ENCODE peak calls at places on chromosome 5, in four cellular contexts. U, T, F and R are unnamed samples.

GRCh38 chr5:145980718-145981117 is 44.3 kb downstream of the SH3RF2 start:
- DNase-seq in U (no peak), T (no peak), F (no peak), R (no peak)

GRCh38 chr5:172953776-172954189 is 5.4 kb upstream of the RPL26L1 start:
- DNase-seq in U (peak; percentile 98), T (no peak), F (no peak), R (no peak)

GRCh38 chr5:125870271-125870670 is 552.9 kb upstream of the GRAMD2B start:
- DNase-seq in U (peak; percentile 1), T (no peak), F (no peak), R (no peak)

GRCh38 chr5:7396169-7397004 is 449 bp downstream of the ADCY2 start:
- DNase-seq in U (no peak), T (peak; percentile 49), F (no peak), R (no peak)

GRCh38 chr5:150234606-150235547 is 45.0 kb downstream of the SLC6A7 start:
- DNase-seq in U (no peak), T (no peak), F (no peak), R (no peak)

GRCh38 chr5:170221319-170221718 is 11.5 kb upstream of the C5orf58 start:
- DNase-seq in U (peak; percentile 6), T (peak; percentile 88), F (no peak), R (no peak)

GRCh38 chr5:124654418-124654817 is 92.0 kb downstream of the ZNF608 start:
- DNase-seq in U (no peak), T (no peak), F (no peak), R (no peak)

GRCh38 chr5:109558364-109558763 is 131.4 kb upstream of the MAN2A1 start:
- DNase-seq in U (no peak), T (no peak), F (no peak), R (no peak)

GRCh38 chr5:131974622-131974955 is 29.1 kb upstream of the MEIKIN start:
- DNase-seq in U (no peak), T (no peak), F (no peak), R (no peak)

GRCh38 chr5:54518146-54519082 is 855 bp downstream of the SNX18 start:
- DNase-seq in U (peak; percentile 49), T (peak; percentile 72), F (no peak), R (peak; percentile 46)

GRCh38 chr5:106080540-106080939 is 1590.2 kb downstream of the EFNA5 start:
- DNase-seq in U (no peak), T (no peak), F (no peak), R (no peak)

GRCh38 chr5:78268361-78268760 is 26.1 kb downstream of the AP3B1 start:
- DNase-seq in U (no peak), T (no peak), F (no peak), R (no peak)

GRCh38 chr5:35853652-35854051 is 3.0 kb upstream of the IL7R start:
- DNase-seq in U (no peak), T (no peak), F (no peak), R (no peak)

GRCh38 chr5:178111925-178112324 is 1.4 kb upstream of the N4BP3 start:
- DNase-seq in U (peak; percentile 25), T (no peak), F (no peak), R (no peak)

GRCh38 chr5:88813244-88813643 is 69.7 kb downstream of the MEF2C start:
- DNase-seq in U (no peak), T (no peak), F (no peak), R (no peak)

GRCh38 chr5:176436641-176437040 is 11.5 kb upstream of the FAF2 start:
- DNase-seq in U (peak; percentile 88), T (no peak), F (no peak), R (no peak)

GRCh38 chr5:157984611-157985010 is 125.7 kb upstream of the CLINT1 start:
- DNase-seq in U (no peak), T (no peak), F (no peak), R (no peak)

GRCh38 chr5:68460147-68460760 is 244.7 kb downstream of the PIK3R1 start:
- DNase-seq in U (peak; percentile 70), T (peak; percentile 65), F (no peak), R (no peak)

GRCh38 chr5:16461026-16461425 is 4.6 kb downstream of the ZNF622 start:
- DNase-seq in U (peak; percentile 70), T (no peak), F (no peak), R (no peak)

GRCh38 chr5:159198063-159199036 is 11.0 kb downstream of the RNF145 start:
- DNase-seq in U (no peak), T (peak; percentile 29), F (no peak), R (no peak)

GRCh38 chr5:123949807-123950206 is 437.8 kb downstream of the CSNK1G3 start:
- DNase-seq in U (no peak), T (no peak), F (no peak), R (no peak)

GRCh38 chr5:143890475-143890874 is 78.5 kb downstream of the HMHB1 start:
- DNase-seq in U (no peak), T (no peak), F (no peak), R (no peak)

GRCh38 chr5:143606043-143606752 is 202.7 kb upstream of the NR3C1 start:
- DNase-seq in U (peak; percentile 48), T (no peak), F (no peak), R (no peak)

GRCh38 chr5:99929806-99930135 is 605.4 kb upstream of the FAM174A start:
- DNase-seq in U (no peak), T (no peak), F (no peak), R (no peak)

GRCh38 chr5:177552839-177553455 is 1.4 kb downstream of the FAM193B start:
- DNase-seq in U (no peak), T (no peak), F (no peak), R (no peak)

GRCh38 chr5:125258610-125259009 is 512.2 kb upstream of the ZNF608 start:
- DNase-seq in U (no peak), T (no peak), F (no peak), R (no peak)

GRCh38 chr5:153469423-153469822 is 21.0 kb upstream of the GRIA1 start:
- DNase-seq in U (no peak), T (no peak), F (no peak), R (no peak)

GRCh38 chr5:13601152-13601551 is 343.3 kb downstream of the DNAH5 start:
- DNase-seq in U (peak; percentile 46), T (no peak), F (no peak), R (no peak)

DNA sequence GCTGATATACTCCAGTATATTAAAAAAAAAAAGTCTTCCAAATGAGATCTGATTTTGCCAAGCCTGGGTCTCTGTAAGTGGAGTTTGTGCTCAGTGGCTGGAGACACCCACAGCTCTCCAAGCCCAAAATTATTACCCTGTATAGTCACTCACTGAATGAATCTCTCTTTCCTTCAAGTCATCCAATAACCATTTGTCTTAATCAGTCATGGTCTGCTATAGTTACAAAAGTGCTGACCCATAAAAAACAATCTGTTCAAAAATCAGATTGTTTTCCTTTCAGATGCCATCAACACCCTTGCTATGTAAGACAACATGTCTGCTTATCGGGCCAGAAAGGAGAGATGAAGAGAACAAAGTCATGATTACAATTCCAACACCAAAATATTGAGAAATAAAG is 159.4 kb upstream of the FST start:
- DNase-seq in U (no peak), T (no peak), F (no peak), R (no peak)
- H3K56ac ChIP-seq in U (no peak overlapping the region), T (no peak overlapping the region), F (no peak overlapping the region), R (no peak overlapping the region)

GRCh38 chr5:74641778-74642542 is 1.4 kb upstream of the ENC1 start:
- DNase-seq in U (peak; percentile 87), T (peak; percentile 80), F (no peak), R (no peak)

GRCh38 chr5:74641014-74641777 is 668 bp upstream of the ENC1 start:
- DNase-seq in U (peak; percentile 64), T (peak; percentile 86), F (no peak), R (peak; percentile 84)

GRCh38 chr5:74638776-74639537 is 1.6 kb downstream of the ENC1 start:
- DNase-seq in U (peak; percentile 61), T (no peak), F (no peak), R (no peak)

GRCh38 chr5:74639538-74640449 is 734 bp downstream of the ENC1 start:
- DNase-seq in U (peak; percentile 49), T (peak; percentile 55), F (no peak), R (peak; percentile 43)

DNA sequence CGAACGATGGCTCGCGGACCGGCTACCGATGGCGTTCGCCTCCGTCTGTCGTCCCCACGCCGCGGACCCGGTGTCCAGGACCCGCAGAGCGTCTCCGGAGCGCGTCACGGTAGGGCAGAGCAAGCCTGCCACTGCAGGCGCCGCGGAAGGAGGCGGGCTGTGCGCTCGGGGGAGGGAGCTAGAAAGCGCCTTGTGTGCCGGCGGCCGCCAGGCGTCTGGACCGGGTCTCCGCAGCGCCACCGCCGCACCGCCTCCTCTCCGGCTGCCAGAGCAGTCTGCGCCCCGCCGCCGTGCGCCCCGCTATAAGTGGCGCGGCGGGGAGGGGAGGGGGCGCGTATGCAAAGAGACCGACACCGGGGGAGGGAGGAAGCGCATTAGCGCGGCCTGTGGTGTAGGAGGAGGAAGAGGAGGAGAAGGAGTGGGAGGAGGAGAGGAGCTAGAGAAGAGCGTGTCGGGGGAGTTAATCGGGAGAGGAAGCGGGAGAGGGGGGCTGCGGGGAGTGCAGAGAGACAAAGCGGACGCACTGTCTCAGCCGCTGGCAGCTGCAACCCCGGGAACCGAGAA is at the start of gene ENC1:
- DNase-seq in U (peak; percentile 84), T (peak; percentile 99), F (peak; percentile 87), R (peak; percentile 92)
- H3K23ac ChIP-seq in U (peak within 1 kb of the TSS; percentile 95), T (peak within 1 kb of the TSS; percentile 92), F (no peak within 1 kb of the TSS), R (no peak within 1 kb of the TSS)

GRCh38 chr5:98664736-98665135 is 108.7 kb upstream of the RGMB start:
- DNase-seq in U (no peak), T (no peak), F (no peak), R (no peak)
- H3K56ac ChIP-seq in U (no peak overlapping the region), T (no peak overlapping the region), F (no peak overlapping the region), R (no peak overlapping the region)

GRCh38 chr5:87101321-87101720 is 166.4 kb upstream of the RASA1 start:
- DNase-seq in U (no peak), T (no peak), F (no peak), R (no peak)

GRCh38 chr5:87097664-87098063 is 170.0 kb upstream of the RASA1 start:
- DNase-seq in U (no peak), T (no peak), F (no peak), R (no peak)

GRCh38 chr5:87102841-87103240 is 164.8 kb upstream of the RASA1 start:
- DNase-seq in U (no peak), T (no peak), F (no peak), R (no peak)

GRCh38 chr5:87099246-87099914 is 168.3 kb upstream of the RASA1 start:
- DNase-seq in U (no peak), T (no peak), F (no peak), R (no peak)

DNA sequence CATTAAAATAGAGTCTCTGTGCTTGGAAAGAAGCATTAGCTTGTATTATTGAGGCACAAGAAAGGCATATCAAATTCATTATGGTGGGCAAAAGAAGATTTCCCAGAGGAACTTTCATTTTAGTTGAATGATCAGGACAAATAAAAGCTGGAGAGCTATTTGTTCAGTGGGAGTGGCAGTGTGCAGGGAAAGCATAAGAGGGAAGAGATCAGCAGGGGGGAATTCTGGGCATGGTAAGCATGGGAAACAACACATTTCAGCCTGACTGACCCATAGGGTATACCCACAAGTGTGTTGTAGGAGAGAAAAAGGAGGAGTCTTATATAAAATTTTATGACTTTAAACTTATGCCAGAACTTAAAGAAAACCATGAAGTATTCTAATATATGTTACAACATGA is 167.7 kb upstream of the RASA1 start:
- DNase-seq in U (no peak), T (no peak), F (no peak), R (no peak)
- H3K23ac ChIP-seq in U (no peak overlapping the region), T (no peak overlapping the region), F (no peak overlapping the region), R (no peak overlapping the region)